ENCODE peak calls at places on chromosome 14, in seven cellular contexts. E, D, X, A, K, Y and P are unnamed samples.

GRCh38 chr14:96055065-96055752 is 16.0 kb downstream of the C14orf132 start:
- DNase-seq in E (no peak), D (peak; percentile 1), X (no peak), A (peak; percentile 35), K (no peak), Y (no peak), P (no peak)

GRCh38 chr14:39034481-39035296 is 68.3 kb downstream of the SEC23A start:
- DNase-seq in E (no peak), D (no peak), X (peak; percentile 69), A (no peak), K (no peak), Y (no peak), P (no peak)

GRCh38 chr14:58060898-58061297 is 91.1 kb downstream of the ARMH4 start:
- DNase-seq in E (no peak), D (no peak), X (peak; percentile 31), A (no peak), K (no peak), Y (no peak), P (no peak)

GRCh38 chr14:64726585-64726890 is 22.3 kb downstream of the PLEKHG3 start:
- DNase-seq in E (peak; percentile 99), D (peak; percentile 62), X (no peak), A (peak; percentile 60), K (no peak), Y (no peak), P (peak; percentile 28)

GRCh38 chr14:95431199-95432145 is 85.0 kb downstream of the SYNE3 start:
- DNase-seq in E (no peak), D (no peak), X (peak; percentile 61), A (peak; percentile 17), K (no peak), Y (no peak), P (no peak)

GRCh38 chr14:88613552-88614010 is 50.7 kb downstream of the ZC3H14 start:
- DNase-seq in E (peak; percentile 88), D (peak; percentile 27), X (no peak), A (peak; percentile 53), K (peak; percentile 16), Y (no peak), P (peak; percentile 23)

GRCh38 chr14:60775296-60775695 is 40.7 kb downstream of the MNAT1 start:
- DNase-seq in E (peak; percentile 54), D (no peak), X (no peak), A (peak; percentile 84), K (no peak), Y (no peak), P (no peak)

GRCh38 chr14:84584526-84584925 is 945.4 kb upstream of the FLRT2 start:
- DNase-seq in E (no peak), D (no peak), X (no peak), A (no peak), K (no peak), Y (no peak), P (no peak)

GRCh38 chr14:95077380-95077779 is 79.9 kb downstream of the DICER1 start:
- DNase-seq in E (no peak), D (no peak), X (no peak), A (no peak), K (no peak), Y (no peak), P (no peak)

GRCh38 chr14:68774771-68775613 is 17.9 kb downstream of the ZFP36L1 start:
- DNase-seq in E (peak; percentile 90), D (peak; percentile 14), X (no peak), A (peak; percentile 84), K (no peak), Y (no peak), P (no peak)

GRCh38 chr14:58865520-58866281 is 227.9 kb downstream of the DACT1 start:
- DNase-seq in E (peak; percentile 9), D (no peak), X (no peak), A (peak; percentile 78), K (no peak), Y (no peak), P (no peak)

GRCh38 chr14:92581966-92582566 is 68.5 kb downstream of the RIN3 start:
- DNase-seq in E (no peak), D (no peak), X (no peak), A (no peak), K (no peak), Y (no peak), P (no peak)

GRCh38 chr14:67938046-67938445 is 118.5 kb downstream of the RAD51B start:
- DNase-seq in E (no peak), D (no peak), X (no peak), A (no peak), K (no peak), Y (no peak), P (no peak)

GRCh38 chr14:103738706-103739451 is 23.3 kb downstream of the ZFYVE21 start:
- DNase-seq in E (no peak), D (no peak), X (no peak), A (no peak), K (no peak), Y (no peak), P (no peak)

GRCh38 chr14:89430271-89430620 is 13.2 kb upstream of the FOXN3 start:
- DNase-seq in E (no peak), D (no peak), X (no peak), A (peak; percentile 30), K (no peak), Y (no peak), P (no peak)

GRCh38 chr14:51666070-51666469 is 14.4 kb downstream of the FRMD6 start:
- DNase-seq in E (no peak), D (no peak), X (no peak), A (no peak), K (no peak), Y (no peak), P (no peak)

GRCh38 chr14:99752486-99753121 is 40.6 kb upstream of the EML1 start:
- DNase-seq in E (peak; percentile 48), D (no peak), X (no peak), A (peak; percentile 76), K (no peak), Y (no peak), P (no peak)

DNA sequence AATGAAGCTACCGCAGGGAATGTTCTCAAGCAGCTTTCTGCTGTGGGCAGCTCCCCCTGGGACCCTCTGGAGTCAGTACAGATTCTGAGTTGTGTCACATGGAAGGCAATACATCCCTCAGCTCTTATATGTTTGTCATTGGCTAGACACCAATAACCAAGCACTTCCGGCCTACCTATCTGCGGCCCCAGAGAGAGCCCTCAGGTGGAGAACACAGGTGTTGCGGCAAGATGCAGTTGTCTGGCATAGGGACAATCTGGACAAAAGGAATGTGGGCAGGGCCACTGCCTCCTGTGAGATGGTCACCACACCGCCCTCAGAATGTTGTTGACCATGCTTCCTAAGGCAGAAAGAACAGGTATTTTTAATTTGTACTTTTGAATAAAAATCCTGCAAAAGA is 118.7 kb downstream of the BRMS1L start:
- DNase-seq in E (peak; percentile 6), D (no peak), X (peak; percentile 43), A (no peak), K (peak; percentile 25), Y (no peak), P (peak; percentile 56)
- TF ChIP-seq CTCF in E (peak; percentile 38), D (no peak), X (peak; percentile 39), A (no peak), K (peak; percentile 43), Y (no peak), P (peak; percentile 52)

DNA sequence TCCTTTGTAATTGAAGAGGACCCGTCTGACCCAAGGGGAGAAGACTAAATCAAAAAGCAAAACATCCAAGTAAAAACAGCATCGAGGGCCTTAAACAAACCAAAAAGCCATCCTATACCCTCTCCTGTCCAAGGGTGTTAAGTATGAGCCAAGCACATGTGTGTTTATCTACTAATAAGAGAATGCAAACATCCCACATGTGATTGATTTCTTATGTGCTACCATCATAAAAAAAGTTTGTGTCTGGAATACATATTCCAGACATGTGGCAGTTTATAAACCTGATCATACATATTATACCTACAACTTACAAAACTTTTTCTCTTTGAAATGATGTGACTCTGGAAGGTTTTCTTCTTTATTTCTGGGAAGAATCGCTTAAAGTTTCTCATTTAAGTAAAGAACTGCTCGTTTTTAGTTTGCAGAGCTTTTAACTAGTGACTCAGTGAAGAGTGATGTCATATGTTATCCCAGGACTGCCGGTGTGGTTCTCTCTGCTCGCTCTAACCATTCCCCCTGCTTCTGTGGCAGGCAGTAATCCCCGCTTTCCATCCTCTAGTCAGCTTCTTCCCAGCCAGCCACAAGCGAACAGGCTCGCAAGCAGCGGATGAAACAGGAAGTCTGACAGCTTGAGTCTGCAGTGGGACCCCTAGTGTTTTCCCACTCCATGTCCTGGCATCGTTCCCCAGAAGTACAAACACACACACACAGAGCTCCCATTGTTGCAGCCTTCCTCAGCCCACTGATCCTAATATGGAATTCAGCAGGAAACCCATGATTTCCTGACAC is 431 bp upstream of the RHOJ start:
- DNase-seq in E (peak; percentile 93), D (peak; percentile 47), X (peak; percentile 77), A (peak; percentile 99), K (no peak), Y (peak; percentile 75), P (no peak)
- TF ChIP-seq CTCF in E (peak; percentile 19), D (no peak), X (no peak), A (peak; percentile 38), K (no peak), Y (peak; percentile 44), P (no peak)

GRCh38 chr14:74503256-74503972 is 9.8 kb downstream of the ISCA2 start:
- DNase-seq in E (no peak), D (peak; percentile 17), X (no peak), A (no peak), K (no peak), Y (peak; percentile 56), P (no peak)

GRCh38 chr14:74503973-74504335 is 10.4 kb downstream of the ISCA2 start:
- DNase-seq in E (no peak), D (no peak), X (no peak), A (no peak), K (no peak), Y (no peak), P (no peak)

GRCh38 chr14:74501135-74501614 is 7.6 kb downstream of the ISCA2 start:
- DNase-seq in E (peak; percentile 66), D (peak; percentile 70), X (peak; percentile 89), A (peak; percentile 83), K (no peak), Y (peak; percentile 71), P (no peak)

GRCh38 chr14:74501691-74502090 is 8.1 kb downstream of the ISCA2 start:
- DNase-seq in E (no peak), D (no peak), X (no peak), A (no peak), K (no peak), Y (no peak), P (no peak)

DNA sequence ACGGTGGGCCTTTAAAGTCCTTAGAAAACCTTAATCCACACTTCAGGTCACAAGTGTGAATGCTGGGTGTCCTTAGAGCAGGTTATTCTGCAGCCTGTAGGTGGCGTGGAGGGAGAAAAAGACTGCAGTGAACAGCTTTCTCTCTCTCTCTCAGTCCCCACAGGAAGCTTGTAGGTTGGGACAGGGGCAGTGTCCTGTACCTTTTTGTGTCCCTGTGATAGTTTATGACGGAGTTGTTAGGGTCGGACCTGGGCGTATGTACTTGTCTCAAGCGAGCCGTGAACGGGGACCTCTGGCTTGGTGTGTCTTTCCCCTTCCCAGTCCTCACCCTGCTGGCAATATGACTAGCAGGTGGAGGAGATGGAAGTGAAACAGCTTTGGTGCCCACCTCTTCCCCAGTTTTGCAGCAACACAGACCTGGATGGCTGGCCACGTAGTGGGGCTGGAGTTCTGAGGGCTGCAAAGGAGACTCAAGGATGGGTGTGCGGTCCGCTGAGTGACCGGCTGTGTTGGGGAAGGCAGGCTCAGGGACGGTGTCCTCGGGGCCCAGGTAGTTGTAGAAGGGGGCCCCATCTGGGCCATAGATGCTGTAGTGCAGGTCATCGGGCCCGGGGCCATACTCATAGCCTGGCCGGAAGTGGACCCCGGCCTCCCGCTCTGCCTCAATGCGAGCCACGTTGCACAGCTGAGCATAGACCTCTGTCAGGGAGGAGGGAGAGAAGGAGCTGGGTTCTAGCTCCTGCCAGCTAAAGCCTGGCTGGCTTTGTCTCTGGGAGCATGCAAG is 8.9 kb downstream of the ISCA2 start:
- DNase-seq in E (peak; percentile 44), D (no peak), X (peak; percentile 69), A (peak; percentile 45), K (peak; percentile 57), Y (peak; percentile 56), P (peak; percentile 37)
- TF ChIP-seq CTCF in E (peak; percentile 80), D (peak; percentile 20), X (peak; percentile 62), A (peak; percentile 49), K (peak; percentile 60), Y (peak; percentile 18), P (peak; percentile 40)

GRCh38 chr14:21529515-21529914 is 3.4 kb upstream of the SALL2 start:
- DNase-seq in E (no peak), D (no peak), X (no peak), A (no peak), K (no peak), Y (no peak), P (no peak)
- TF ChIP-seq CTCF in E (no peak), D (no peak), X (no peak), A (no peak), K (no peak), Y (no peak), P (no peak)